ENCODE peak calls at places on chromosome 17, in four cellular contexts. One of them, this sample, is unnamed. For H4K20me1 and H3K9me3, the result is how much of the 10 kb centered on the place peaks cover.

GRCh38 chr17:78605886-78606285 is 28.7 kb upstream of the DNAH17 start:
- DNase-seq in fibroblast of lung: no peak
- DNase-seq in GM23248: no peak
- DNase-seq in IMR-90: no peak
- DNase-seq in this sample: no peak

GRCh38 chr17:76594676-76595075 is 9.0 kb upstream of the ST6GALNAC2 start:
- DNase-seq in fibroblast of lung: peak
- DNase-seq in GM23248: no peak
- DNase-seq in IMR-90: no peak
- DNase-seq in this sample: no peak

GRCh38 chr17:70447588-70447987 is 278.3 kb downstream of the KCNJ2 start:
- DNase-seq in fibroblast of lung: no peak
- DNase-seq in GM23248: no peak
- DNase-seq in IMR-90: no peak
- DNase-seq in this sample: no peak

GRCh38 chr17:19939993-19940721 is 37.5 kb downstream of the AKAP10 start:
- DNase-seq in fibroblast of lung: no peak
- DNase-seq in GM23248: peak
- DNase-seq in IMR-90: no peak
- DNase-seq in this sample: no peak

GRCh38 chr17:4101799-4102405 is 40.9 kb downstream of the ZZEF1 start:
- DNase-seq in fibroblast of lung: no peak
- DNase-seq in GM23248: no peak
- DNase-seq in IMR-90: no peak
- DNase-seq in this sample: no peak

GRCh38 chr17:6496636-6497441 is 52.6 kb downstream of the PIMREG start:
- DNase-seq in fibroblast of lung: no peak
- DNase-seq in GM23248: peak
- DNase-seq in IMR-90: no peak
- DNase-seq in this sample: no peak

GRCh38 chr17:34443832-34444469 is 80.9 kb upstream of the CCL1 start:
- DNase-seq in fibroblast of lung: no peak
- DNase-seq in GM23248: no peak
- DNase-seq in IMR-90: no peak
- DNase-seq in this sample: peak

GRCh38 chr17:74760404-74761105 is 12.1 kb downstream of the NHERF1 start:
- DNase-seq in fibroblast of lung: no peak
- DNase-seq in GM23248: no peak
- DNase-seq in IMR-90: no peak
- DNase-seq in this sample: no peak

GRCh38 chr17:78131172-78132085 is 858 bp downstream of the TMC8 start:
- DNase-seq in fibroblast of lung: no peak
- DNase-seq in GM23248: peak
- DNase-seq in IMR-90: no peak
- DNase-seq in this sample: no peak

GRCh38 chr17:65231086-65231485 is 93.9 kb downstream of the RGS9 start:
- DNase-seq in fibroblast of lung: no peak
- DNase-seq in GM23248: no peak
- DNase-seq in IMR-90: no peak
- DNase-seq in this sample: no peak

GRCh38 chr17:44219126-44219635 is 294 bp downstream of the UBTF start:
- DNase-seq in fibroblast of lung: peak
- DNase-seq in GM23248: peak
- DNase-seq in IMR-90: peak
- DNase-seq in this sample: peak

GRCh38 chr17:13587487-13588338 is 14.0 kb downstream of the HS3ST3A1 start:
- DNase-seq in fibroblast of lung: peak
- DNase-seq in GM23248: peak
- DNase-seq in IMR-90: peak
- DNase-seq in this sample: no peak

GRCh38 chr17:43857141-43857540 is 10.2 kb downstream of the CD300LG start:
- DNase-seq in fibroblast of lung: no peak
- DNase-seq in GM23248: no peak
- DNase-seq in IMR-90: no peak
- DNase-seq in this sample: no peak

GRCh38 chr17:63035695-63036094 is 69.7 kb downstream of the TANC2 start:
- DNase-seq in fibroblast of lung: no peak
- DNase-seq in GM23248: peak
- DNase-seq in IMR-90: no peak
- DNase-seq in this sample: no peak

GRCh38 chr17:57501016-57501415 is 244.1 kb downstream of the CCDC182 start:
- DNase-seq in fibroblast of lung: no peak
- DNase-seq in GM23248: no peak
- DNase-seq in IMR-90: no peak
- DNase-seq in this sample: no peak

GRCh38 chr17:9240659-9241370 is 219.5 kb downstream of the NTN1 start:
- DNase-seq in fibroblast of lung: peak
- DNase-seq in GM23248: peak
- DNase-seq in IMR-90: peak
- DNase-seq in this sample: peak

GRCh38 chr17:19409509-19409908 is 1.5 kb upstream of the RNF112 start:
- DNase-seq in fibroblast of lung: no peak
- DNase-seq in GM23248: peak
- DNase-seq in IMR-90: peak
- DNase-seq in this sample: peak

GRCh38 chr17:32142857-32143524 is 689 bp downstream of the RHOT1 start:
- DNase-seq in fibroblast of lung: peak
- DNase-seq in GM23248: peak
- DNase-seq in IMR-90: peak
- DNase-seq in this sample: peak

GRCh38 chr17:19238167-19238505 is 970 bp downstream of the EPN2 start:
- DNase-seq in fibroblast of lung: no peak
- DNase-seq in GM23248: peak
- DNase-seq in IMR-90: no peak
- DNase-seq in this sample: peak

GRCh38 chr17:48636177-48637018 is 10.2 kb upstream of the HOXB9 start:
- DNase-seq in fibroblast of lung: peak
- DNase-seq in GM23248: peak
- DNase-seq in IMR-90: peak
- DNase-seq in this sample: peak

GRCh38 chr17:72358465-72358864 is 237.6 kb downstream of the SOX9 start:
- DNase-seq in fibroblast of lung: peak
- DNase-seq in GM23248: peak
- DNase-seq in IMR-90: peak
- DNase-seq in this sample: no peak

GRCh38 chr17:71917715-71918114 is 203.1 kb upstream of the SOX9 start:
- DNase-seq in fibroblast of lung: no peak
- DNase-seq in GM23248: no peak
- DNase-seq in IMR-90: no peak
- DNase-seq in this sample: no peak

GRCh38 chr17:44219636-44220210 is at the start of gene UBTF:
- DNase-seq in fibroblast of lung: peak
- DNase-seq in GM23248: peak
- DNase-seq in IMR-90: peak
- DNase-seq in this sample: peak

GRCh38 chr17:33639103-33639991 is 346.3 kb upstream of the ASIC2 start:
- DNase-seq in fibroblast of lung: no peak
- DNase-seq in GM23248: no peak
- DNase-seq in IMR-90: no peak
- DNase-seq in this sample: no peak

GRCh38 chr17:80987941-80988461 is 3.6 kb upstream of the CHMP6 start:
- DNase-seq in fibroblast of lung: no peak
- DNase-seq in GM23248: no peak
- DNase-seq in IMR-90: no peak
- DNase-seq in this sample: no peak

GRCh38 chr17:80983545-80983944 is 8.1 kb upstream of the CHMP6 start:
- DNase-seq in fibroblast of lung: no peak
- DNase-seq in GM23248: no peak
- DNase-seq in IMR-90: no peak
- DNase-seq in this sample: no peak

GRCh38 chr17:80986816-80987480 is 4.7 kb upstream of the CHMP6 start:
- DNase-seq in fibroblast of lung: no peak
- DNase-seq in GM23248: no peak
- DNase-seq in IMR-90: no peak
- DNase-seq in this sample: no peak

GRCh38 chr17:80984749-80985148 is 6.9 kb upstream of the CHMP6 start:
- DNase-seq in fibroblast of lung: peak
- DNase-seq in GM23248: peak
- DNase-seq in IMR-90: peak
- DNase-seq in this sample: peak

DNA sequence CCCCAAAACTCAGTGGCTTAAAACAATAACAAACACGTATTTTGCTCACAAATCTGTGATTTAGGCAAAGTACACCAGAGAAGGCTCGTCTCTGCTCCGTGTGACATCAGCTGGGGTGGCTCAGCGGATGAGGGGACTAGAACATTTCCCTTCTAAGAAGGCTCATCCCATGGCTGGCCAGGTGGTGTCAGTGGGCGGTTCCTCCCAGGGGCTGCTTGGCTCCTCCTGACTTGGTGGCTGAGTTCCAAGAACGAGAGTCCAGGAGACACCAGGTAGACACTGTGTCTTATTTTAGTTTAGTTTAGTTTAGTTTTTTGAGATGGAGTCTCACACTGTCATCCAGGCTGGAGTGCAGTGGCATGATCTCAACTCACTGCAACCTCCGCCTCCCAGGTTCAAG is 5.6 kb upstream of the CHMP6 start:
- DNase-seq in fibroblast of lung: no peak
- DNase-seq in GM23248: no peak
- DNase-seq in IMR-90: no peak
- DNase-seq in this sample: no peak
- H4K20me1 ChIP-seq in fibroblast of lung: under half
- H4K20me1 ChIP-seq in GM23248: under half
- H4K20me1 ChIP-seq in IMR-90: under half
- H4K20me1 ChIP-seq in this sample: under half

DNA sequence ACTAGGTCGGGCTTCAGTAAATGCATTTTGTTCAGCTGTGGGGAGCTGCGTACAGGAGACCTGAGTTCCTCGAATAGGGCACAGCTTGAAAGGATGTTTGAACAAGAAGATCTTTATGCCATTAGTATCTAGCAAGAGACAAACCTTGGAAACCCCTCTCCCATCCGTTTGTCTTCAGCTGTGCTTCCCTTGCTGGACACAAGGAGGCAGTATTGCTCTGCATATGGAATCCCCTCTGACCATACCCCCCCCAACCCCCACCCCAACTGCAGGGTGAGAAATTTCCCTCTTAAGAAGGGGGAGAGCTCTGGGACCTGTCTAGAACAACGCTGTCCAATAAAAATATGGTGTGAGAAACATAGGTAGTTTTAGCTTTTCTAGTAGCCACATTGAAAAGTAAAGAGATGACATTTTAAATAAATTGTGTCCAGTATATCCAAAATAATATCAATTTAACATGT is 1.6 kb downstream of the MRM1 start:
- DNase-seq in fibroblast of lung: peak
- DNase-seq in GM23248: peak
- DNase-seq in IMR-90: peak
- DNase-seq in this sample: peak
- H3K4me3 ChIP-seq in fibroblast of lung: peak
- H3K4me3 ChIP-seq in GM23248: peak
- H3K4me3 ChIP-seq in IMR-90: peak
- H3K4me3 ChIP-seq in this sample: peak

GRCh38 chr17:21772321-21772720 is 80.0 kb downstream of the KCNJ18 start:
- DNase-seq in fibroblast of lung: no peak
- DNase-seq in GM23248: no peak
- DNase-seq in IMR-90: no peak
- DNase-seq in this sample: no peak

DNA sequence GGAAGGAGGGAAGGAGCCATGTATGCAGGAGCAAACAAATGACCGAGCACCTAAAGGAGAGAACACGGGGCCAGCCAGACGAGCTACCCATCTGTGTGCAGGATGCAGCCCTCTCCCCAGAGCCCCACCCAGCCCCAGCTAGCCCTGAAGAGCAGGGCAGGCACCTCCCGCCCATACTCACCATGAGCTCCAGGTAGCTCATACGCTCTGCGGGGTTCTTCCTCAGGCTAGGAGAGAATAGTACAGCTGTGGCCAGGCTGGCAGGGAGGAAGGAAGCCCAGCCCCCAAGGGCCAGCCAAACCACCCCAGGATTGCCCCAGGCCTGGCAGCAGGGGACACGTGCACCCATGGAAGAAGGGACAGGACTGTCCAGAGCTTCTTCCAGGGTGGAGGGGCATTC is 81.9 kb downstream of the KCNJ18 start:
- DNase-seq in fibroblast of lung: no peak
- DNase-seq in GM23248: no peak
- DNase-seq in IMR-90: no peak
- DNase-seq in this sample: no peak
- H3K9me3 ChIP-seq in fibroblast of lung: under half
- H3K9me3 ChIP-seq in GM23248: under half
- H3K9me3 ChIP-seq in IMR-90: under half
- H3K9me3 ChIP-seq in this sample: under half

DNA sequence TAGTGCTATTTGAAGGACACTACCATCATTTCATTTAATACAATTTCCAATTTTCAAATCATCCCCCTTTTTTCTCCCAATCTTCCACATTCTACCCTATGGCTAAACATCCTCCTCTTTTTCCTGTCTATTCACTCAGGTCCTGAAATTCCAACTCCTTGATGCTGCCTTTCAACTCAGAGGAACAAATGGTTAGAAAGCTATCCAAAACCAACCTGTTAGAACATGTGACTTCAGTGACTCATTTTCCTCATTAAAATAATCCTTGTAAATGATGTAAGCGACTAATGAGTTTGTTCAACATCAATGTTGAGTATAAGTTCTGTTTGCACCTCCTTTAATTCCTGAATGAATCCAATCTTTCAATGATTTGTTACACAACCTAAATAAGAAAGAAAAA is 5.5 kb downstream of the PSMD12 start:
- DNase-seq in fibroblast of lung: no peak
- DNase-seq in GM23248: no peak
- DNase-seq in IMR-90: no peak
- DNase-seq in this sample: no peak
- H4K20me1 ChIP-seq in fibroblast of lung: under half
- H4K20me1 ChIP-seq in GM23248: under half
- H4K20me1 ChIP-seq in IMR-90: half or more
- H4K20me1 ChIP-seq in this sample: half or more